ENCODE peak calls at places on chromosomes 16 and 17, in eight cellular contexts. I is B cell, O is progenitor cell of endocrine pancreas, J is brain microvascular endothelial cell, Z is Peyer's patch, N is foreskin fibroblast, M is H9, T is IMR-90. B is an unnamed sample.

GRCh38 chr17:7445011-7445927 is at the start of gene CHRNB1:
- DNase-seq in I (no peak), O (peak), J (no peak), Z (peak), N (peak), M (peak), T (peak), B (no peak)

GRCh38 chr16:4283939-4284338 is 11.1 kb upstream of the TFAP4 start:
- DNase-seq in I (no peak), O (no peak), J (no peak), Z (no peak), N (peak), M (no peak), T (peak), B (no peak)

GRCh38 chr17:47423406-47424295 is 99.9 kb downstream of the EFCAB13 start:
- DNase-seq in I (no peak), O (peak), J (no peak), Z (peak), N (peak), M (peak), T (no peak), B (no peak)

GRCh38 chr17:71003736-71004135 is 834.4 kb downstream of the KCNJ2 start:
- DNase-seq in I (no peak), O (no peak), J (no peak), Z (no peak), N (no peak), M (peak), T (no peak), B (no peak)

GRCh38 chr17:13961262-13961661 is 108.0 kb upstream of the COX10 start:
- DNase-seq in I (no peak), O (no peak), J (no peak), Z (no peak), N (no peak), M (no peak), T (no peak), B (no peak)

GRCh38 chr17:17667947-17668346 is 13.3 kb upstream of the RAI1 start:
- DNase-seq in I (no peak), O (no peak), J (no peak), Z (no peak), N (no peak), M (no peak), T (no peak), B (no peak)

GRCh38 chr17:68498479-68499326 is 13.5 kb upstream of the PRKAR1A start:
- DNase-seq in I (no peak), O (no peak), J (no peak), Z (no peak), N (peak), M (no peak), T (no peak), B (no peak)

GRCh38 chr17:8681175-8681949 is 50.8 kb upstream of the MYH10 start:
- DNase-seq in I (no peak), O (no peak), J (no peak), Z (no peak), N (peak), M (no peak), T (peak), B (no peak)

GRCh38 chr16:7405166-7405565 is 72.5 kb downstream of the RBFOX1 start:
- DNase-seq in I (no peak), O (peak), J (no peak), Z (no peak), N (no peak), M (peak), T (no peak), B (no peak)

GRCh38 chr17:61750656-61751055 is 112.7 kb downstream of the BRIP1 start:
- DNase-seq in I (no peak), O (no peak), J (no peak), Z (no peak), N (no peak), M (no peak), T (no peak), B (no peak)

GRCh38 chr16:47695746-47696145 is 234.6 kb downstream of the PHKB start:
- DNase-seq in I (no peak), O (no peak), J (no peak), Z (no peak), N (no peak), M (no peak), T (no peak), B (no peak)
- TF ChIP-seq CTCF in I (no peak), O (no peak), J (no peak), Z (no peak), N (no peak), M (no peak), T (no peak), B (no peak)

DNA sequence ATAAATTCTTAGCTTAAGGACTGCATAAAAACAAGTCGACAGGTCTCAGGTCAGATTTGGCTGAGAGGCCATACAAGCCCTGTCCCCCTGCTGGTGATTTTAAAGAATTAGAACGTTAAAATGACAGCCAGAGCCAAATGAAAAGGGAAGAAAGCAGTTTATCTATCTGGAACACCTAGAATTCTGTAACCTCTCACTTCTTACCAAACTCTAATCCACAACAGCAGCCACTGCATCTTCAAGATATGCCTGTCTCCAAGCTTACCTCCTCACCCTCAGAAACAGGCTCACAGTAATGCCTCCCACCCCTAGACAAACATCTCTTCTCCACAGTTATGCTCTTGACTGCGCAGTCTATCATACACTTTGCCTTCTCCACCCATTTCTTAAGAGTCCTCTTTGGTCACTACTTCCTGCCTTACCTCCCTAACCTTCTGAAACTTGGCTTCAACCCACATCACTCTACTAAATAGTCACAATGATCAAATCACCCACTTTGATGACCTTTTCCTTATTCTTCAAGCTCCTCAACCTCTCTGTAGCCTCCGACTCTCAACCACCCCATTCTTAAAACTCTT is 14.2 kb downstream of the ANKFY1 start:
- DNase-seq in I (peak), O (no peak), J (peak), Z (no peak), N (peak), M (no peak), T (peak), B (no peak)
- TF ChIP-seq CTCF in I (peak), O (peak), J (peak), Z (peak), N (peak), M (peak), T (peak), B (peak)

DNA sequence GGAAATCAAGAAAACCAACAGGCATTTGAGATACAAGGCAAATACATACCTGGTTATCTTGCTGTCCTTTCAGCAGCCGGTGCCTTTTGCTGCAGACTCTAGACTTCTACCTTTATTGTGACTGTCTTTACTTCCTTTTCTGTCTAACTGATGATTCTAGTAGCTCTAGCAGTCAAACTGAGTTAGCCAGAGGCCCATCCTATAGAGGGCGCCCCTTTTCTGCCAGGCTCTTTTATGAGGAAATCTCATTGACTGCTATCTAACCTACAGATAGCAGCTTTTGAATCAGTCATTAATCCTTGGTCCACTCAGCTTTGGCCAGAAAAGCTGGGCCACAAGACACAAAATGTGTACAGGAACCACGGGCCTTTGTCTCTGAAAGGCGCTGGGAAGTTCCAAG is 87.5 kb upstream of the WSB1 start:
- DNase-seq in I (peak), O (no peak), J (no peak), Z (no peak), N (peak), M (no peak), T (no peak), B (no peak)
- TF ChIP-seq CTCF in I (peak), O (no peak), J (peak), Z (no peak), N (no peak), M (peak), T (no peak), B (peak)

DNA sequence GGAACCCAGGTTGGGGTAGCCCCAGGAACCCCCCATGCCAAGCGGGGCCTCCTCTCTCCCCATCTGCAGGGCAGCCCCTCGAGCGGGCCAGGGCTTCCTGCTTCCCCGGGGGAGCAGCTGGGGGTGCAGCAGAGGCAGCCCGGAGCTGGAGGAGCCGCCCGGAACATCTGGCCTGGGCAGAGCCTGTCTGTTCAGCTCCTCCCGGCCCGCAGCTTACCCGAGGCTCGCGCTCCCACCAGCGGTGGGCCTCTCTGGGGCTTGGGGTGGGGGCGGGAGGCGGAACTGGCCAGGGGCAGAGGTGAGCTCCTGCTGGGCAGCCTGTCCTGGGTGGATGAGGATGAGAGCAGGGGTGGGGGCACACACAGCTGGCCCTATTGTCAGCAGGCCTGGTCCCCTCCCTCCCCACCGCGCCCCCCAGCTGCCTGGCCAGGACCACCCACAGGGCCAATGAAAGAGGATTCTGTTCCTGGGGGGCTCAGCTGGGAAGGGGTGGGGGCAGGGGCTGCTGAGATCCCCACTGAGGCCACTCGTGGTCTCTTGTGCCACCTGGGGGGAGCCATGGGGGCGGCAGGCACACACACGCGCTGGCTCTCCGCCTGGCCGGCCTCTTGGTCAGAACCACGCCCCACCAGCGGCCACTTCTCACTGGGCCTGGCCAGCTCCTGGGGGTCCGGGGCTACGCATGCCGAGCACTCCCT is 34.7 kb downstream of the BAHCC1 start:
- DNase-seq in I (no peak), O (no peak), J (no peak), Z (no peak), N (peak), M (no peak), T (no peak), B (peak)
- TF ChIP-seq CTCF in I (no peak), O (no peak), J (peak), Z (no peak), N (no peak), M (peak), T (peak), B (peak)

GRCh38 chr17:57289130-57289529 is 32.8 kb downstream of the MSI2 start:
- DNase-seq in I (no peak), O (no peak), J (no peak), Z (no peak), N (no peak), M (no peak), T (no peak), B (no peak)

GRCh38 chr17:57288034-57288752 is 31.9 kb downstream of the MSI2 start:
- DNase-seq in I (no peak), O (no peak), J (no peak), Z (no peak), N (peak), M (no peak), T (peak), B (no peak)

GRCh38 chr17:57286372-57287105 is 30.2 kb downstream of the MSI2 start:
- DNase-seq in I (no peak), O (no peak), J (no peak), Z (no peak), N (no peak), M (no peak), T (no peak), B (no peak)

GRCh38 chr17:57289613-57290012 is 33.3 kb downstream of the MSI2 start:
- DNase-seq in I (no peak), O (no peak), J (no peak), Z (no peak), N (no peak), M (no peak), T (no peak), B (no peak)

GRCh38 chr17:57288753-57289121 is 32.4 kb downstream of the MSI2 start:
- DNase-seq in I (no peak), O (no peak), J (no peak), Z (no peak), N (no peak), M (no peak), T (no peak), B (no peak)
- TF ChIP-seq CTCF in I (no peak), O (no peak), J (no peak), Z (no peak), N (no peak), M (no peak), T (no peak), B (no peak)

DNA sequence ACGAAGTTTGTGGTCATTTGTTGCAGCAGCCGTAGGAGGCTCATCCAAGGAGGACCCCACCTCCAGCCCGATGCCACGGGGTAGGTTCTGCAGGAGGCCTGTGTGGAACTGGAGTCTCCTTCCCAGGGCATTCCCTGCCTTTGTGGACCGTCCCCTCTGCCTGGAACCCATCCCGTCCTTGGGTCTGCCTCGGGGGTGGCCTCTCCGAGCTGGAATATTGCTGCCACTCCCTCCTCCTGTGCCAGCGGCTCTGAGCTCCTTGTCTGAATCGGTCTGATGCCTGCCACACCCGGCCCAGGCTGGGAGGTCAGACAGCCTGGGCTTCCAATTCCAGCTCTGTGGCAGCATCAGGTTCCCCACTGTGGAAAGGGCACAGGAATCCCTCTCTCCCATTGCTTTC is 18.8 kb downstream of the DOC2B start:
- DNase-seq in I (no peak), O (no peak), J (no peak), Z (no peak), N (no peak), M (no peak), T (no peak), B (no peak)
- TF ChIP-seq CTCF in I (no peak), O (no peak), J (no peak), Z (no peak), N (no peak), M (no peak), T (no peak), B (no peak)

GRCh38 chr17:73343739-73344454 is 32.1 kb upstream of the CDC42EP4 start:
- DNase-seq in I (no peak), O (no peak), J (no peak), Z (no peak), N (peak), M (no peak), T (no peak), B (no peak)

GRCh38 chr17:73341350-73342056 is 29.7 kb upstream of the CDC42EP4 start:
- DNase-seq in I (no peak), O (no peak), J (no peak), Z (no peak), N (peak), M (no peak), T (no peak), B (no peak)

GRCh38 chr17:73343168-73343634 is 31.4 kb upstream of the CDC42EP4 start:
- DNase-seq in I (no peak), O (peak), J (peak), Z (no peak), N (peak), M (peak), T (peak), B (peak)

GRCh38 chr17:73342057-73342522 is 30.3 kb upstream of the CDC42EP4 start:
- DNase-seq in I (no peak), O (no peak), J (peak), Z (no peak), N (peak), M (peak), T (peak), B (no peak)

DNA sequence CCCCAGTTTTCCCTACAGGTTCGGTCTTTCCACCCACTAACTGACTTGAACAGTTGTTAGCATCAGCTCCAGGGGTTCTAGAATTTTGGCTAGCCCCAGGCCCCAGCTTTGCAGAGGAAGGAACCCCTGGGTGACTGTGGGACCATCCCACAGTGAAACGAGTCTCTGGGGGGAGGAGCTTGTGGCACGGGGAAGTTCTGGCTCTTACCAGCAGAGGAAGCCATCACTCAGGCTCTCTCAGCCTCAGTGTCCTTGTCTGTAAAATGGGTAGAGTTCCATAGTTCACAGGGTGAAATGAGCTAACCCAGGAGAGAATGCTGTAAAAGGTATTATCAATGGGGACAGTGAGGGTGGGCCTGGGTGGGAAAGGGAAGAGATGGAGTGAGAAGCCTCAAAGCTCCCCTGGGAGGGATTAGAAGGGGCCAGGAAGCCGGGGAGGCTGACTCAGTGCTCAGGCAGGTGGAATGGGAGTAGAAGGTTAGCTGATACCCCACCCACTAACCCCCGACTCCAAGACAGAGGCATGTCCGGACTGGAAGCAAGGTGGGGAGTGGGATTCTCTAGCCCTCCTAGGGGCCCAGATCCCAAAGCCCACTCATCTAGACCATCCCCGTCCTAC is 30.9 kb upstream of the CDC42EP4 start:
- DNase-seq in I (no peak), O (no peak), J (peak), Z (no peak), N (peak), M (no peak), T (peak), B (no peak)
- TF ChIP-seq CTCF in I (no peak), O (no peak), J (peak), Z (no peak), N (no peak), M (peak), T (peak), B (no peak)

GRCh38 chr17:1765576-1765975 is 3.7 kb downstream of the SERPINF1 start:
- DNase-seq in I (no peak), O (no peak), J (no peak), Z (no peak), N (no peak), M (no peak), T (no peak), B (no peak)

GRCh38 chr17:1762233-1762905 is 509 bp downstream of the SERPINF1 start:
- DNase-seq in I (no peak), O (no peak), J (no peak), Z (no peak), N (peak), M (no peak), T (peak), B (no peak)

GRCh38 chr17:1766382-1767135 is 4.7 kb downstream of the SERPINF1 start:
- DNase-seq in I (no peak), O (no peak), J (no peak), Z (no peak), N (no peak), M (peak), T (no peak), B (no peak)

GRCh38 chr17:1764274-1764673 is 2.4 kb downstream of the SERPINF1 start:
- DNase-seq in I (peak), O (no peak), J (peak), Z (peak), N (peak), M (no peak), T (peak), B (peak)

GRCh38 chr17:1762906-1763829 is 1.3 kb downstream of the SERPINF1 start:
- DNase-seq in I (no peak), O (no peak), J (peak), Z (peak), N (peak), M (no peak), T (peak), B (no peak)
- TF ChIP-seq CTCF in I (no peak), O (no peak), J (no peak), Z (no peak), N (no peak), M (no peak), T (no peak), B (no peak)

DNA sequence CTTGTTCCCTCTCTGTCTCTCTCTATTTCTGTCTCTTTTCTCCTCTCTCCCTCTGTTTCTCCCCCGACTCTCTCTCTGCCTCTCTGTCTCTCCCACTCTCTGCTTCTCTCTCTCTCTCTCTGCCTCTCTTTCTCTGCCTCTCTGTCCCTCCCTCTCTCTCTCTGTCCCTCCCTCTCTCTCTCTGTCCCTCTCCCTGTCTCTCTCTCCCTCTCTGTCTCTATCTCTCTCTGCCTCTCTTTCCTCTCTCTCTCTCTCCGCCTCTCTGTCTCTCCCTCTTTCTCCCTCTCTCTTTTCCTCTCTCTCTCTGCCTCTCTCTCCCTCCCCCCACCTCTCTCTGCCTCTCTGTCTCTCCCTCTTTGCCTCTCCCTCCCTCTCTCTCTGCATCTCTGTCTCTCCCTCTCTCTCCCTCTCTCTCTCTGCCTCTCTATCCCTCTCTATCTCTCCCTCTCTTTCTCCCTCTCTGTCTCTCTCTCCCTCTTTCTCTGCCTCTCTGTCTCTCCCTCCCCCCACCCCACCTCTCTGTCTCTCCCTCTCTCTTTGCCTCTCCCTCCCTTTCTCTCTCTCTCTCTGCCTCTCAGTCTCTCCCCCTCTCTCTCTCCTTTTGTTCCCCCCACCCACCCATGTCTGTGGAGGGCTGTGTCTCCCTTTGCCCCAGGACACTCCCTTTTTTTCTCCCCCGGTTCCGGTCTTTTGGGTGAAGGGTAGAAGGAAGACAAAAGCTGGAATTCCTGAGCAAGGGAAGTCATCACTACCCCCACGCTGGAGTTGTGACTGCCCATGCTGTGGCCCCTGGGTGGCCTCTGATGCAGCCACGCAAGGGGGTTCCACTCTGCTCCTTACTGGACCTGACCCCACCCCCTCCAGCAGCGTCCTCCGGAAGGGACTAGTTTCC is 27.1 kb upstream of the MGAT5B start:
- DNase-seq in I (no peak), O (no peak), J (no peak), Z (no peak), N (no peak), M (no peak), T (no peak), B (no peak)
- TF ChIP-seq CTCF in I (no peak), O (no peak), J (no peak), Z (no peak), N (no peak), M (no peak), T (no peak), B (no peak)